ENCODE peak calls at places on chromosomes 2 and 18, in eight cellular contexts. S is H9; A is NCI-H1105; H is activated naive CD4-positive, alpha-beta T cell treated with Interleukin-2 at 50 U/mL for 16 hours; J is T-cell; D is iPS DF 6.9; T is NCI-H510A; W is HAP-1. V is an unnamed sample.
A peak's percentile ranks its signal among the peaks of the same experiment; 100 is the strongest.

GRCh38 chr2:16855183-16855582 is 189.5 kb upstream of the CYRIA start:
- DNase-seq in S (no peak), A (no peak), H (no peak), J (no peak), D (no peak), T (no peak), W (no peak), V (no peak)

GRCh38 chr2:156704612-156705011 is 268.4 kb downstream of the GPD2 start:
- DNase-seq in S (no peak), A (no peak), H (no peak), J (no peak), D (no peak), T (no peak), W (no peak), V (no peak)

GRCh38 chr2:201414099-201415023 is 36.9 kb downstream of the TRAK2 start:
- DNase-seq in S (no peak), A (no peak), H (no peak), J (no peak), D (no peak), T (no peak), W (no peak), V (no peak)

GRCh38 chr2:178328037-178328436 is 122.9 kb downstream of the PRKRA start:
- DNase-seq in S (no peak), A (no peak), H (no peak), J (no peak), D (no peak), T (no peak), W (no peak), V (no peak)

GRCh38 chr2:201959626-201960025 is 74.0 kb upstream of the FZD7 start:
- DNase-seq in S (no peak), A (no peak), H (no peak), J (no peak), D (no peak), T (no peak), W (no peak), V (no peak)

GRCh38 chr2:177029501-177029900 is 183.1 kb upstream of the HNRNPA3 start:
- DNase-seq in S (peak; percentile 46), A (peak; percentile 5), H (no peak), J (no peak), D (peak; percentile 29), T (no peak), W (no peak), V (no peak)

GRCh38 chr2:154097823-154098398 is 226.2 kb downstream of the GALNT13 start:
- DNase-seq in S (no peak), A (no peak), H (no peak), J (no peak), D (no peak), T (no peak), W (no peak), V (no peak)

GRCh38 chr2:24375349-24376087 is 15.2 kb upstream of the ITSN2 start:
- DNase-seq in S (no peak), A (no peak), H (no peak), J (no peak), D (no peak), T (no peak), W (no peak), V (no peak)

GRCh38 chr2:42569116-42569711 is 782 bp downstream of the MTA3 start:
- DNase-seq in S (no peak), A (peak; percentile 18), H (peak; percentile 14), J (no peak), D (no peak), T (no peak), W (peak; percentile 27), V (no peak)

GRCh38 chr2:61816480-61817355 is 37.1 kb downstream of the FAM161A start:
- DNase-seq in S (no peak), A (no peak), H (no peak), J (no peak), D (no peak), T (no peak), W (no peak), V (no peak)

GRCh38 chr2:240632291-240632670 is 7.0 kb downstream of the GPR35 start:
- DNase-seq in S (peak; percentile 9), A (no peak), H (no peak), J (no peak), D (no peak), T (no peak), W (peak; percentile 4), V (no peak)

GRCh38 chr2:19362094-19362649 is 3.7 kb upstream of the OSR1 start:
- DNase-seq in S (no peak), A (no peak), H (no peak), J (no peak), D (no peak), T (peak; percentile 30), W (no peak), V (no peak)

GRCh38 chr2:131081190-131081589 is 12.1 kb downstream of the FAM168B start:
- DNase-seq in S (no peak), A (no peak), H (no peak), J (no peak), D (no peak), T (no peak), W (no peak), V (no peak)

GRCh38 chr18:34647251-34647650 is 62.8 kb upstream of the DTNA start:
- DNase-seq in S (peak; percentile 82), A (no peak), H (no peak), J (no peak), D (peak; percentile 61), T (no peak), W (peak; percentile 39), V (no peak)

GRCh38 chr2:134232461-134232860 is 21.4 kb upstream of the MGAT5 start:
- DNase-seq in S (no peak), A (no peak), H (no peak), J (peak; percentile 31), D (no peak), T (no peak), W (no peak), V (no peak)

GRCh38 chr2:215973954-215974699 is 39.2 kb downstream of the MREG start:
- DNase-seq in S (no peak), A (no peak), H (no peak), J (no peak), D (no peak), T (no peak), W (no peak), V (no peak)

GRCh38 chr2:231716641-231717280 is 8.4 kb downstream of the PTMA start:
- DNase-seq in S (no peak), A (no peak), H (no peak), J (no peak), D (no peak), T (no peak), W (no peak), V (no peak)

GRCh38 chr2:110104025-110104771 is 11.4 kb downstream of the MALL start:
- DNase-seq in S (no peak), A (peak; percentile 35), H (no peak), J (no peak), D (no peak), T (peak; percentile 72), W (no peak), V (peak; percentile 76)

V was measured in SHP77 treated with DMSO at 0.1 percent for 48 hours.